ENCODE peak calls at places on chromosomes 13 and 19, in five cellular contexts. K is mammary epithelial cell, T is thoracic aorta, D is testis, F is fibroblast of lung. R is an unnamed sample. For H3K27me3, the result is how much of the 10 kb centered on the place peaks cover.

GRCh38 chr13:93714171-93714570 is 487.6 kb downstream of the GPC6 start:
- DNase-seq in K (peak), T (no peak), D (no peak), F (peak), R (no peak)

GRCh38 chr19:6500837-6501739 is 1.0 kb downstream of the TUBB4A start:
- DNase-seq in K (no peak), T (no peak), D (no peak), F (no peak), R (no peak)

GRCh38 chr19:42199440-42200115 is 17.9 kb downstream of the DEDD2 start:
- DNase-seq in K (peak), T (no peak), D (no peak), F (no peak), R (no peak)

GRCh38 chr19:4889034-4889825 is 13.5 kb downstream of the ARRDC5 start:
- DNase-seq in K (peak), T (no peak), D (no peak), F (peak), R (peak)

GRCh38 chr13:35961461-35962220 is 169.5 kb downstream of the DCLK1 start:
- DNase-seq in K (no peak), T (no peak), D (no peak), F (no peak), R (no peak)

GRCh38 chr13:27131202-27131623 is 40.4 kb downstream of the USP12 start:
- DNase-seq in K (peak), T (no peak), D (no peak), F (peak), R (no peak)

GRCh38 chr13:99922631-99923404 is 48.7 kb downstream of the ZIC5 start:
- DNase-seq in K (no peak), T (no peak), D (no peak), F (no peak), R (no peak)

GRCh38 chr19:4873930-4874329 is 6.5 kb upstream of the PLIN3 start:
- DNase-seq in K (no peak), T (no peak), D (no peak), F (no peak), R (no peak)

GRCh38 chr13:92677571-92677970 is 549.0 kb upstream of the GPC6 start:
- DNase-seq in K (no peak), T (no peak), D (no peak), F (no peak), R (peak)

GRCh38 chr13:110702591-110703526 is 3.1 kb downstream of the CARS2 start:
- DNase-seq in K (no peak), T (no peak), D (no peak), F (peak), R (no peak)

GRCh38 chr13:70370924-70371323 is 262.7 kb upstream of the KLHL1 start:
- DNase-seq in K (no peak), T (no peak), D (no peak), F (no peak), R (no peak)

GRCh38 chr19:33203529-33203928 is 9.4 kb downstream of the LRP3 start:
- DNase-seq in K (no peak), T (no peak), D (no peak), F (no peak), R (no peak)

GRCh38 chr13:48233886-48234488 is 981 bp downstream of the ITM2B start:
- DNase-seq in K (no peak), T (no peak), D (peak), F (peak), R (no peak)

GRCh38 chr13:75959861-75960481 is 323.8 kb downstream of the LMO7 start:
- DNase-seq in K (no peak), T (no peak), D (no peak), F (no peak), R (no peak)

GRCh38 chr13:27147530-27148170 is 24.0 kb downstream of the USP12 start:
- DNase-seq in K (peak), T (no peak), D (no peak), F (peak), R (no peak)

GRCh38 chr13:40206241-40207109 is 460.0 kb downstream of the FOXO1 start:
- DNase-seq in K (peak), T (no peak), D (no peak), F (peak), R (no peak)

GRCh38 chr19:47228168-47228936 is 2.6 kb downstream of the BBC3 start:
- DNase-seq in K (peak), T (no peak), D (peak), F (no peak), R (peak)

GRCh38 chr13:78700121-78700910 is 41.4 kb upstream of the OBI1 start:
- DNase-seq in K (peak), T (no peak), D (no peak), F (peak), R (no peak)

GRCh38 chr13:33194820-33195692 is 90.5 kb downstream of the STARD13 start:
- DNase-seq in K (no peak), T (peak), D (no peak), F (peak), R (no peak)

GRCh38 chr13:95660981-95661581 is 15.9 kb upstream of the DNAJC3 start:
- DNase-seq in K (peak), T (no peak), D (no peak), F (peak), R (peak)

GRCh38 chr13:25455146-25455545 is 83.4 kb downstream of the ATP8A2 start:
- DNase-seq in K (peak), T (no peak), D (no peak), F (no peak), R (no peak)

GRCh38 chr19:31377736-31378135 is 28.5 kb upstream of the TSHZ3 start:
- DNase-seq in K (no peak), T (no peak), D (no peak), F (no peak), R (no peak)
- TF ChIP-seq CTCF in K (no peak), T (no peak), D (no peak), F (no peak), R (no peak)

GRCh38 chr19:3366104-3366760 is at the start of gene NFIC:
- DNase-seq in K (peak), T (no peak), D (peak), F (peak), R (peak)
- H3K4me3 ChIP-seq in K (peak), T (peak), D (peak), F (peak), R (peak)

GRCh38 chr19:35531291-35531690 is 2.0 kb upstream of the GAPDHS start:
- DNase-seq in K (no peak), T (no peak), D (no peak), F (no peak), R (no peak)

GRCh38 chr19:35525873-35526272 is 2.2 kb downstream of the SBSN start:
- DNase-seq in K (no peak), T (no peak), D (no peak), F (no peak), R (no peak)

GRCh38 chr19:35533201-35533821 is at the start of gene GAPDHS:
- DNase-seq in K (no peak), T (no peak), D (peak), F (no peak), R (no peak)

GRCh38 chr19:35528218-35529038 is at the start of gene SBSN:
- DNase-seq in K (peak), T (no peak), D (no peak), F (peak), R (no peak)

GRCh38 chr19:35529241-35530218 is 1.4 kb upstream of the SBSN start:
- DNase-seq in K (no peak), T (no peak), D (no peak), F (no peak), R (no peak)
- H3K27me3 ChIP-seq in K (under half), T (under half), D (under half), F (under half), R (under half)

GRCh38 chr13:43432948-43433347 is 353.8 kb downstream of the ENOX1 start:
- DNase-seq in K (no peak), T (no peak), D (no peak), F (no peak), R (no peak)

GRCh38 chr13:43431279-43431678 is 355.5 kb downstream of the ENOX1 start:
- DNase-seq in K (peak), T (no peak), D (no peak), F (no peak), R (no peak)

GRCh38 chr13:43433691-43434121 is 353.1 kb downstream of the ENOX1 start:
- DNase-seq in K (peak), T (no peak), D (no peak), F (no peak), R (no peak)

GRCh38 chr13:43428545-43429287 is 358.1 kb downstream of the ENOX1 start:
- DNase-seq in K (no peak), T (no peak), D (no peak), F (no peak), R (no peak)

GRCh38 chr13:43434185-43434584 is 352.6 kb downstream of the ENOX1 start:
- DNase-seq in K (no peak), T (no peak), D (no peak), F (no peak), R (no peak)
- TF ChIP-seq CTCF in K (no peak), T (no peak), D (no peak), F (no peak), R (no peak)

DNA sequence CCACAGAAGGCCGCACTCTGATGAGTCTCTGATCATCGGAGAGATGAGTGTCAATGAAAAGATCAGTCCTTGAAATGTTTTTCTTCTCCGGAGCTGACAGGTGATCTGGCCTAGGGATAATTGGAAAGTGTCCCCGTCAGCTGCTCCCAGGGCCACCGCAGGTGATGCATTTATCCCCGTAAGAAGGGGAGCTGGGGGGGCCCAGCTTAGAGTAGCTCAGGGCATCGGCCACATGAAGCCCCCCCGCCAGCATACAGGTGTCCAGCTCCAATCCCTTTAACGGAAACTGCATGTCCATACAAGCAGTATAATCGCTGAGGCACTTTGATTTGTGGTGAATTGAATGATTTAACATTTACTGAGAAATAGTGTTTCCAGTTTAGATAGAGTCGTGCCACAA is 27.7 kb downstream of the ATP4B start:
- DNase-seq in K (no peak), T (no peak), D (no peak), F (no peak), R (peak)
- H3K4me3 ChIP-seq in K (no peak), T (no peak), D (no peak), F (no peak), R (no peak)

GRCh38 chr19:39924952-39925351 is 9.5 kb downstream of the FCGBP start:
- DNase-seq in K (no peak), T (no peak), D (no peak), F (no peak), R (no peak)
- H3K27me3 ChIP-seq in K (under half), T (under half), D (under half), F (under half), R (under half)

GRCh38 chr19:18539372-18539771 is 4.0 kb downstream of the FKBP8 start:
- DNase-seq in K (no peak), T (no peak), D (no peak), F (no peak), R (no peak)

GRCh38 chr19:18541258-18541991 is 1.9 kb downstream of the FKBP8 start:
- DNase-seq in K (no peak), T (no peak), D (peak), F (peak), R (no peak)

GRCh38 chr19:18542936-18543813 is at the start of gene FKBP8:
- DNase-seq in K (peak), T (peak), D (peak), F (peak), R (peak)

GRCh38 chr19:18541992-18542935 is 1.1 kb downstream of the FKBP8 start:
- DNase-seq in K (no peak), T (no peak), D (no peak), F (no peak), R (no peak)

DNA sequence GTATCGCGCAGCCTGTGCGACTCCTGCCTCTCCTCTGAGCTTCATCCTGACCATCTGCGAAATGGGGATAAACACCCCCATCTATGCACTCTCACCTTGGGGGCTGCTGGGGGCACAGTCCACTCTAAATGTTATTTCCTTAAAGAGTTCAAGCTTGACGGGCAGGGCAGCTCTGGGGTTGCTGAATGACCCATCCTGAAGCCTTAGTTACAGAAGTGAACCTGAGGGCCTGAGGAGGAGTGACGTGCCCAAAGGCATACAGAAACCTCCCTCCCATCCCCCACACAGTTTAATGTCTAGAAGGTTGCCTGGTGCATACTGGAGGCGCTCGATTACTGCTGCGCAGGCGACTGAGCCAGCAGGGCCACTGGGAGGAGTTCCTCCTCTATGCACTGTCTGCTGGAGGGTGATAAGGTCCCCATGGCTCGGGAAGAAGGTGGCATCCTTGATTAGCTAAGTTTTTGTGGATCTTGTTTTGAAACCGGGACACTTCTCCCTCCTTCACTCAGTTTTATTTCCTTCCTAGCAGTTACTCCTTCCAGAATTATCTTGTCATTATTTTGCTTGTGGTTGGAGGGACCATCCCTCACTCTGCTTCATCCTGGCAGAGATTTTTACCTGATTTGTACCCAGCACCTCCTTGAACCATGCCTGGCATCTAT is 572 bp upstream of the FKBP8 start:
- DNase-seq in K (peak), T (no peak), D (peak), F (peak), R (peak)
- TF ChIP-seq CTCF in K (no peak), T (no peak), D (no peak), F (no peak), R (no peak)

DNA sequence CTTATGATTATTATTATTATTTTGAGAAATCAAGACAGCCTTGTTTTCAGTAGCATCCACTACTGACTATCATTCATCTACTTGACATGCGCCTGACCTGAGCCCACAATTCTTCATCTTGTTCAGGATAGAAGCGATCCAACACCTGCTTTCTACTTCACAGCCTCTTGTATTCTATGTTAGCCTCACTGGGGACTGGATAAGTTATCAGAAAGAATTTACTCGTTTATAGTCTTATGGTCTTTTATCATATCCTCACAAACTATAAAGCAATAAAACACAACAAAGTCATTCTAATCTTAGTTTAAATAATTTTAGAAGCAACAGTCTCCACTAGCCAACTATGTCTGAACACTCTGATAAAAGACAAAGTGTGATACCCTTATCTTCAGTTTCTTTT is 436.0 kb upstream of the ARGLU1 start:
- DNase-seq in K (no peak), T (no peak), D (no peak), F (no peak), R (no peak)
- H3K4me3 ChIP-seq in K (no peak), T (no peak), D (no peak), F (no peak), R (no peak)